ENCODE peak calls at places on chromosomes 4 and X, in six cellular contexts. A, P, L, T, X and B are unnamed samples. For H3K4me1, the result is how much of the 10 kb centered on the place peaks cover.

GRCh38 chrX:18674417-18674787 is 2.5 kb upstream of the RS1 start:
- DNase-seq in A (no peak), P (no peak), L (peak), T (peak), X (peak), B (peak)

GRCh38 chr4:126611900-126612299 is 1020.9 kb upstream of the INTU start:
- DNase-seq in A (no peak), P (peak), L (no peak), T (no peak), X (no peak), B (no peak)

GRCh38 chrX:48558270-48558669 is 16.0 kb upstream of the RBM3 start:
- DNase-seq in A (no peak), P (peak), L (no peak), T (no peak), X (no peak), B (no peak)

GRCh38 chrX:148457279-148457678 is 43.1 kb upstream of the AFF2 start:
- DNase-seq in A (no peak), P (no peak), L (no peak), T (no peak), X (no peak), B (no peak)

GRCh38 chrX:16671005-16671404 is 21.0 kb downstream of the S100G start:
- DNase-seq in A (peak), P (peak), L (no peak), T (no peak), X (no peak), B (no peak)

GRCh38 chr4:151215295-151215694 is 61.7 kb upstream of the PRSS48 start:
- DNase-seq in A (no peak), P (no peak), L (no peak), T (no peak), X (no peak), B (no peak)

GRCh38 chrX:153727108-153727931 is 2.7 kb downstream of the ABCD1 start:
- DNase-seq in A (no peak), P (no peak), L (no peak), T (peak), X (no peak), B (peak)

GRCh38 chrX:15942307-15942706 is 87.7 kb upstream of the AP1S2 start:
- DNase-seq in A (no peak), P (no peak), L (no peak), T (no peak), X (no peak), B (no peak)

GRCh38 chrX:10327651-10328050 is 170.9 kb downstream of the CLCN4 start:
- DNase-seq in A (no peak), P (no peak), L (no peak), T (no peak), X (no peak), B (no peak)

GRCh38 chr4:23828779-23829178 is 61.1 kb downstream of the PPARGC1A start:
- DNase-seq in A (no peak), P (no peak), L (no peak), T (no peak), X (no peak), B (no peak)

GRCh38 chr4:151147000-151147399 is 47.6 kb downstream of the RPS3A start:
- DNase-seq in A (no peak), P (no peak), L (no peak), T (no peak), X (no peak), B (no peak)

GRCh38 chrX:40644175-40644574 is 3.2 kb downstream of the CXorf38 start:
- DNase-seq in A (no peak), P (no peak), L (no peak), T (no peak), X (no peak), B (no peak)

GRCh38 chrX:38352362-38352761 is at the start of gene OTC:
- DNase-seq in A (no peak), P (no peak), L (no peak), T (no peak), X (no peak), B (no peak)

GRCh38 chr4:60033826-60034225 is 1166.3 kb upstream of the ADGRL3 start:
- DNase-seq in A (no peak), P (no peak), L (no peak), T (no peak), X (no peak), B (no peak)

GRCh38 chr4:173254646-173255045 is 79.5 kb downstream of the HMGB2 start:
- DNase-seq in A (peak), P (no peak), L (no peak), T (no peak), X (no peak), B (no peak)

GRCh38 chrX:25737540-25737939 is 400.6 kb upstream of the MAGEB18 start:
- DNase-seq in A (no peak), P (no peak), L (no peak), T (no peak), X (no peak), B (no peak)

GRCh38 chr4:148311493-148311892 is 130.7 kb downstream of the NR3C2 start:
- DNase-seq in A (no peak), P (peak), L (no peak), T (no peak), X (no peak), B (no peak)

DNA sequence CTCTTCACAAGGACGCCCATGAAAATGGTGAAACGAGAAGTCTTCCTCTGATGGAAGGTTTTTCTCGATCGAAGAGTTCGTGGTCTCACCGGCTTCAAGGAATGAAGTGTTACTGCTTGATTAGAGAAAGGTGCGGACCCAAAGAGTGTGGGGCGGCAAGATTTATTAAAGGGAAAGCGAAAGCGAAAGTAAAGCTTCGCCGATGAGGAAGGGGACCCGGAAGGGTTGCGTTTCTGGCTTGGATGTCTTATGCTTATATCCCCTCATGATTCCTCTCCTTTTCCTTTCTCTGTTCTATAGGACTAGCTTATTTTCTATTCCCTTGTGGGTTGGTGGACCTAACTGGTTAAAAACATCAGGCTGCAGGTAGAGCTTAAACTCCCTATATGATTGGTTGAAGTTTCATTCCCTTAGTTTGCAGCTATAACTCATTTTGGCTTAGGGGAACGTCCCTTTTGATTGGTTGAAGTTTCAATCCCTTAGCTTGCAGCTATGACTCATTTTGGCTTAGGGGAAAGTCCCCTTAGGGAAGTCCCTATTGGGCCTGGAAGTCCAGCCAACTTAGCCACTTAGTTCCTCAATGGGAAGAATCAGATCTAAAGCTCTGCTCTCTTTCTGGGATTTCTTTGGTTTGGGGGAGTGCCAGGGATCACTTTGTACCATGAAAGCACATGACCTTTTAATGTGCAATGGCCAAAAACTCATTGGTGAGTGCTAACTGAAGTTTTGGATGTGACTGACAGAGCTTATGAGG is 1025.0 kb upstream of the PCDH10 start:
- DNase-seq in A (peak), P (peak), L (no peak), T (no peak), X (no peak), B (no peak)
- H3K4me3 ChIP-seq in A (no peak), P (no peak), L (no peak), T (no peak), X (no peak), B (no peak)

GRCh38 chr4:773214-773613 is 52.7 kb downstream of the CPLX1 start:
- DNase-seq in A (no peak), P (no peak), L (no peak), T (no peak), X (no peak), B (no peak)
- H3K27ac ChIP-seq in A (no peak), P (no peak), L (peak), T (no peak), X (no peak), B (no peak)

DNA sequence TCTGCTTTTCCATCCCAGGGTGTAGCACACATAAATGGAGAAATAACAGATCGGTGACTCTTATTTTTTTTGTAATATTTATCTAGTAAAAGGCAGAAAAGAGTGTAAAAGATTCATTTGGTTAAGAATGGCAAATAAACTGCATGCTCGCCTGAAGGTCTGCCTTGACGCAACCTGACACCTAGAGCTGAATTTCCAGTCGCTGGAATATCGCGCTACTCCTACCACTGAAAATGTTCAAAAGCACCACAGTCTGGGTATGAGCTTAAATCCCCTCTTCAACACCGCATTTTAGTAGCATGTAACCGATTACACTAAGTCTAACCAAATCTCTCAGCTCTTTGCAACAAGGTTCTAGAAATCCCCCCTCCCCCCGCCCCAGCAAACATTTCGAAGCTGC is 1.6 kb downstream of the FGF13 start:
- DNase-seq in A (no peak), P (no peak), L (no peak), T (no peak), X (no peak), B (no peak)
- H3K4me1 ChIP-seq in A (under half), P (under half), L (under half), T (under half), X (under half), B (under half)

GRCh38 chr4:8861576-8862279 is 9.9 kb downstream of the HMX1 start:
- DNase-seq in A (no peak), P (no peak), L (no peak), T (no peak), X (no peak), B (no peak)
- H3K4me3 ChIP-seq in A (no peak), P (no peak), L (peak), T (no peak), X (no peak), B (no peak)

GRCh38 chrX:46965125-46965758 is 53.0 kb downstream of the JADE3 start:
- DNase-seq in A (no peak), P (peak), L (no peak), T (no peak), X (no peak), B (no peak)

GRCh38 chrX:46961574-46962279 is 49.5 kb downstream of the JADE3 start:
- DNase-seq in A (no peak), P (no peak), L (no peak), T (no peak), X (no peak), B (no peak)

GRCh38 chrX:46967547-46967946 is 55.3 kb downstream of the JADE3 start:
- DNase-seq in A (no peak), P (no peak), L (no peak), T (no peak), X (no peak), B (no peak)
- H3K27ac ChIP-seq in A (no peak), P (no peak), L (no peak), T (no peak), X (no peak), B (no peak)

DNA sequence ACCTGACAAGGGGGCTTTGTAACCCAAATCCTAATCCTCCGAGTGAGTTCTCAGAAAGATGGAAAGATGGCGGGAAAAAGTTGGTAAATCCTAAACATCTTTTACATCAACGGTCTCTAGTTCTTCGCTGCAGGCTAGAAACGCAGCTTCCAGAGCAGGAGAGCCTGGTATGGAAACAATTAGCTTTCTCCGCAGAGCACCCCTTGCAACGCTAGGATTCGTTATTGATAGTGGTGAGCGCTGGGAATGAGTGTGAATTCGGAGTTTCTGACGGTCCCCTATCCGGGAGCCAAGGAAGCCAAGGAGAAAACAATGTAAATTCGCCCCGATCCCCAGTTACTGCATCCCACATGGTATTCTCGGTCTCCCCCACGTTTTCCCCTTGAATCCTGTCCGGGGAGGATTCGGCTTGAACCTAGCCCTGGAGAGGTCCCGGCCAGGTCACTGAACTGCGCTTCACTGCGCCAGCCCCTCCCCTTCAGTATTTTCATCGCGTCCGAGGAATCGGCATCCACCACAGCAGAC is 4.7 kb upstream of the NEUROG2 start:
- DNase-seq in A (no peak), P (no peak), L (no peak), T (no peak), X (no peak), B (no peak)
- H3K4me1 ChIP-seq in A (under half), P (under half), L (under half), T (under half), X (under half), B (under half)

GRCh38 chr4:76955187-76955586 is 5.6 kb downstream of the SEPTIN11 start:
- DNase-seq in A (no peak), P (peak), L (no peak), T (no peak), X (no peak), B (no peak)

GRCh38 chr4:76952631-76953587 is 3.4 kb downstream of the SEPTIN11 start:
- DNase-seq in A (no peak), P (no peak), L (no peak), T (no peak), X (no peak), B (no peak)

GRCh38 chr4:76954489-76954888 is 4.9 kb downstream of the SEPTIN11 start:
- DNase-seq in A (no peak), P (no peak), L (no peak), T (no peak), X (no peak), B (no peak)

GRCh38 chr4:76952071-76952470 is 2.5 kb downstream of the SEPTIN11 start:
- DNase-seq in A (no peak), P (peak), L (no peak), T (no peak), X (no peak), B (no peak)

GRCh38 chr4:76953956-76954355 is 4.4 kb downstream of the SEPTIN11 start:
- DNase-seq in A (no peak), P (peak), L (no peak), T (no peak), X (no peak), B (no peak)
- H3K4me3 ChIP-seq in A (no peak), P (no peak), L (no peak), T (no peak), X (no peak), B (no peak)